ENCODE peak calls at places on chromosomes 11 and 22, in eight cellular contexts. One of them, this sample, is unnamed.

GRCh38 chr22:42452456-42452855 is 20.3 kb upstream of the NFAM1 start:
- DNase-seq in NAMALWA: no peak
- DNase-seq in astrocyte of the spinal cord: no peak
- DNase-seq in EH: no peak
- DNase-seq in NCI-H1105: no peak
- DNase-seq in psoas muscle: no peak
- DNase-seq in NCI-H2081: no peak
- DNase-seq in lower lobe of right lung: no peak
- DNase-seq in this sample: no peak

GRCh38 chr11:135027461-135027860 is 615.4 kb upstream of the B3GAT1 start:
- DNase-seq in NAMALWA: peak
- DNase-seq in astrocyte of the spinal cord: peak
- DNase-seq in EH: peak
- DNase-seq in NCI-H1105: no peak
- DNase-seq in psoas muscle: no peak
- DNase-seq in NCI-H2081: no peak
- DNase-seq in lower lobe of right lung: no peak
- DNase-seq in this sample: peak

GRCh38 chr11:73269353-73270088 is 2.6 kb upstream of the P2RY6 start:
- DNase-seq in NAMALWA: no peak
- DNase-seq in astrocyte of the spinal cord: no peak
- DNase-seq in EH: no peak
- DNase-seq in NCI-H1105: no peak
- DNase-seq in psoas muscle: no peak
- DNase-seq in NCI-H2081: no peak
- DNase-seq in lower lobe of right lung: peak
- DNase-seq in this sample: no peak

GRCh38 chr11:77213589-77214428 is 85.8 kb downstream of the MYO7A start:
- DNase-seq in NAMALWA: no peak
- DNase-seq in astrocyte of the spinal cord: no peak
- DNase-seq in EH: no peak
- DNase-seq in NCI-H1105: no peak
- DNase-seq in psoas muscle: no peak
- DNase-seq in NCI-H2081: no peak
- DNase-seq in lower lobe of right lung: no peak
- DNase-seq in this sample: no peak

GRCh38 chr11:126488591-126489370 is 133.3 kb downstream of the ST3GAL4 start:
- DNase-seq in NAMALWA: no peak
- DNase-seq in astrocyte of the spinal cord: no peak
- DNase-seq in EH: no peak
- DNase-seq in NCI-H1105: no peak
- DNase-seq in psoas muscle: peak
- DNase-seq in NCI-H2081: no peak
- DNase-seq in lower lobe of right lung: no peak
- DNase-seq in this sample: no peak

GRCh38 chr22:38239101-38239761 is 33.6 kb downstream of the TMEM184B start:
- DNase-seq in NAMALWA: no peak
- DNase-seq in astrocyte of the spinal cord: peak
- DNase-seq in EH: peak
- DNase-seq in NCI-H1105: no peak
- DNase-seq in psoas muscle: peak
- DNase-seq in NCI-H2081: no peak
- DNase-seq in lower lobe of right lung: no peak
- DNase-seq in this sample: no peak

GRCh38 chr11:118938491-118939411 is 13.0 kb upstream of the BCL9L start:
- DNase-seq in NAMALWA: no peak
- DNase-seq in astrocyte of the spinal cord: peak
- DNase-seq in EH: peak
- DNase-seq in NCI-H1105: no peak
- DNase-seq in psoas muscle: no peak
- DNase-seq in NCI-H2081: no peak
- DNase-seq in lower lobe of right lung: peak
- DNase-seq in this sample: no peak

GRCh38 chr11:299081-299891 is at the start of gene IFITM5:
- DNase-seq in NAMALWA: no peak
- DNase-seq in astrocyte of the spinal cord: no peak
- DNase-seq in EH: no peak
- DNase-seq in NCI-H1105: no peak
- DNase-seq in psoas muscle: peak
- DNase-seq in NCI-H2081: no peak
- DNase-seq in lower lobe of right lung: peak
- DNase-seq in this sample: no peak

GRCh38 chr11:47997063-47998053 is 17.0 kb downstream of the PTPRJ start:
- DNase-seq in NAMALWA: no peak
- DNase-seq in astrocyte of the spinal cord: no peak
- DNase-seq in EH: no peak
- DNase-seq in NCI-H1105: no peak
- DNase-seq in psoas muscle: no peak
- DNase-seq in NCI-H2081: no peak
- DNase-seq in lower lobe of right lung: no peak
- DNase-seq in this sample: no peak

GRCh38 chr22:36143066-36143815 is 17.3 kb downstream of the APOL3 start:
- DNase-seq in NAMALWA: no peak
- DNase-seq in astrocyte of the spinal cord: no peak
- DNase-seq in EH: no peak
- DNase-seq in NCI-H1105: no peak
- DNase-seq in psoas muscle: no peak
- DNase-seq in NCI-H2081: no peak
- DNase-seq in lower lobe of right lung: no peak
- DNase-seq in this sample: no peak

GRCh38 chr11:33507356-33507755 is 193.3 kb downstream of the C11orf91 start:
- DNase-seq in NAMALWA: no peak
- DNase-seq in astrocyte of the spinal cord: no peak
- DNase-seq in EH: no peak
- DNase-seq in NCI-H1105: no peak
- DNase-seq in psoas muscle: no peak
- DNase-seq in NCI-H2081: no peak
- DNase-seq in lower lobe of right lung: no peak
- DNase-seq in this sample: no peak

GRCh38 chr11:47768090-47768620 is 1.0 kb upstream of the FNBP4 start:
- DNase-seq in NAMALWA: no peak
- DNase-seq in astrocyte of the spinal cord: peak
- DNase-seq in EH: peak
- DNase-seq in NCI-H1105: peak
- DNase-seq in psoas muscle: peak
- DNase-seq in NCI-H2081: peak
- DNase-seq in lower lobe of right lung: peak
- DNase-seq in this sample: peak

This sample was measured in NB4.